ENCODE peak calls at places on chromosomes 6 and 20, in ten cellular contexts. I is sigmoid colon, B is colonic mucosa, J is ascending aorta, G is HL-60, C is neuronal stem cell, K is adrenal gland, H is right cardiac atrium, O is PC-3, L is left lung. R is an unnamed sample. For H3K27me3, the result is how much of the 10 kb centered on the place peaks cover.

GRCh38 chr6:109801794-109802193 is 110.7 kb downstream of the FIG4 start:
- DNase-seq in I (no peak), B (no peak), J (no peak), G (no peak), C (no peak), K (no peak), H (no peak), O (no peak), L (no peak), R (no peak)

GRCh38 chr20:17417221-17417620 is 114.0 kb downstream of the BFSP1 start:
- DNase-seq in I (no peak), B (no peak), J (no peak), G (no peak), C (no peak), K (no peak), H (no peak), O (no peak), L (no peak), R (no peak)

GRCh38 chr6:144898052-144898689 is 613.0 kb downstream of the UTRN start:
- DNase-seq in I (no peak), B (no peak), J (no peak), G (no peak), C (no peak), K (no peak), H (no peak), O (peak), L (no peak), R (no peak)

GRCh38 chr20:18267815-18268214 is 20.5 kb upstream of the ZNF133 start:
- DNase-seq in I (no peak), B (no peak), J (no peak), G (no peak), C (peak), K (no peak), H (no peak), O (no peak), L (no peak), R (no peak)

GRCh38 chr6:22717906-22718305 is 148.5 kb downstream of the HDGFL1 start:
- DNase-seq in I (no peak), B (peak), J (no peak), G (no peak), C (no peak), K (no peak), H (no peak), O (peak), L (no peak), R (no peak)

GRCh38 chr6:155142902-155143609 is 120.8 kb upstream of the CLDN20 start:
- DNase-seq in I (no peak), B (no peak), J (no peak), G (no peak), C (no peak), K (no peak), H (no peak), O (no peak), L (no peak), R (no peak)

GRCh38 chr6:28353981-28354676 is 4.4 kb downstream of the ZKSCAN3 start:
- DNase-seq in I (peak), B (peak), J (no peak), G (no peak), C (no peak), K (peak), H (peak), O (peak), L (peak), R (peak)

GRCh38 chr20:59152559-59153354 is 10.9 kb upstream of the ZNF831 start:
- DNase-seq in I (no peak), B (no peak), J (no peak), G (no peak), C (no peak), K (no peak), H (peak), O (no peak), L (peak), R (no peak)

GRCh38 chr20:32155017-32155965 is 45.8 kb downstream of the TM9SF4 start:
- DNase-seq in I (peak), B (peak), J (peak), G (peak), C (peak), K (peak), H (peak), O (peak), L (peak), R (peak)

GRCh38 chr6:131015630-131016263 is 47.3 kb downstream of the EPB41L2 start:
- DNase-seq in I (no peak), B (no peak), J (no peak), G (no peak), C (no peak), K (peak), H (peak), O (no peak), L (no peak), R (no peak)

GRCh38 chr20:35901678-35902544 is 52.4 kb downstream of the SCAND1 start:
- DNase-seq in I (no peak), B (no peak), J (no peak), G (no peak), C (no peak), K (peak), H (no peak), O (peak), L (no peak), R (no peak)

GRCh38 chr6:158327216-158327615 is 15.0 kb downstream of the TULP4 start:
- DNase-seq in I (no peak), B (no peak), J (no peak), G (no peak), C (no peak), K (no peak), H (no peak), O (no peak), L (no peak), R (no peak)

GRCh38 chr6:83615025-83615999 is 93.6 kb downstream of the SNAP91 start:
- DNase-seq in I (no peak), B (no peak), J (no peak), G (no peak), C (peak), K (no peak), H (no peak), O (peak), L (no peak), R (no peak)

GRCh38 chr20:9514072-9514460 is 324 bp upstream of the LAMP5 start:
- DNase-seq in I (no peak), B (no peak), J (no peak), G (no peak), C (no peak), K (no peak), H (no peak), O (no peak), L (no peak), R (no peak)

GRCh38 chr20:19460386-19460785 is 247.9 kb downstream of the SLC24A3 start:
- DNase-seq in I (peak), B (no peak), J (no peak), G (no peak), C (no peak), K (no peak), H (no peak), O (peak), L (no peak), R (no peak)

GRCh38 chr20:5864873-5865582 is 85.3 kb downstream of the TRMT6 start:
- DNase-seq in I (no peak), B (no peak), J (no peak), G (no peak), C (no peak), K (peak), H (no peak), O (peak), L (no peak), R (no peak)

GRCh38 chr6:160424256-160424655 is 76.1 kb downstream of the SLC22A3 start:
- DNase-seq in I (no peak), B (no peak), J (no peak), G (no peak), C (no peak), K (no peak), H (no peak), O (peak), L (no peak), R (no peak)

GRCh38 chr6:149723771-149724417 is 6.0 kb upstream of the LATS1 start:
- DNase-seq in I (no peak), B (peak), J (no peak), G (peak), C (no peak), K (peak), H (no peak), O (peak), L (no peak), R (no peak)

GRCh38 chr6:51398064-51398740 is 579.5 kb downstream of the TFAP2B start:
- DNase-seq in I (no peak), B (no peak), J (no peak), G (no peak), C (no peak), K (no peak), H (no peak), O (peak), L (peak), R (no peak)

GRCh38 chr6:37399795-37400490 is 33.1 kb upstream of the CMTR1 start:
- DNase-seq in I (no peak), B (no peak), J (no peak), G (no peak), C (no peak), K (no peak), H (no peak), O (no peak), L (no peak), R (no peak)

GRCh38 chr20:3046677-3047462 is 1.0 kb downstream of the MRPS26 start:
- DNase-seq in I (no peak), B (peak), J (no peak), G (no peak), C (no peak), K (no peak), H (peak), O (peak), L (peak), R (no peak)

GRCh38 chr20:54041336-54041735 is 29.1 kb downstream of the BCAS1 start:
- DNase-seq in I (no peak), B (no peak), J (no peak), G (no peak), C (no peak), K (no peak), H (no peak), O (no peak), L (no peak), R (no peak)

GRCh38 chr20:1150968-1151367 is 32.6 kb downstream of the PSMF1 start:
- DNase-seq in I (no peak), B (no peak), J (no peak), G (no peak), C (no peak), K (no peak), H (no peak), O (no peak), L (no peak), R (no peak)

GRCh38 chr6:1436334-1437306 is 47.2 kb downstream of the FOXF2 start:
- DNase-seq in I (no peak), B (peak), J (no peak), G (no peak), C (peak), K (peak), H (no peak), O (peak), L (no peak), R (no peak)

GRCh38 chr20:13677241-13677640 is 38.5 kb upstream of the TASP1 start:
- DNase-seq in I (no peak), B (no peak), J (no peak), G (no peak), C (no peak), K (no peak), H (no peak), O (no peak), L (no peak), R (no peak)

GRCh38 chr6:81937296-81937937 is 184.9 kb upstream of the TENT5A start:
- DNase-seq in I (no peak), B (no peak), J (no peak), G (no peak), C (no peak), K (no peak), H (no peak), O (peak), L (no peak), R (no peak)

GRCh38 chr20:32493356-32493755 is 91.8 kb downstream of the NOL4L start:
- DNase-seq in I (peak), B (no peak), J (no peak), G (no peak), C (no peak), K (no peak), H (no peak), O (no peak), L (no peak), R (peak)

GRCh38 chr6:61809004-61809595 is 476.9 kb downstream of the KHDRBS2 start:
- DNase-seq in I (no peak), B (no peak), J (no peak), G (no peak), C (peak), K (no peak), H (no peak), O (peak), L (no peak), R (no peak)

GRCh38 chr6:34391711-34392496 is 565 bp downstream of the NUDT3 start:
- DNase-seq in I (peak), B (peak), J (peak), G (no peak), C (peak), K (peak), H (peak), O (peak), L (peak), R (peak)

GRCh38 chr20:38645980-38646858 is 44.6 kb downstream of the ARHGAP40 start:
- DNase-seq in I (peak), B (peak), J (peak), G (peak), C (peak), K (peak), H (peak), O (peak), L (peak), R (peak)
- H3K4me3 ChIP-seq in I (no peak), B (no peak), J (no peak), G (peak), C (peak), K (no peak), H (no peak), O (peak), L (no peak), R (peak)

GRCh38 chr6:2796884-2797283 is 31.7 kb downstream of the WRNIP1 start:
- DNase-seq in I (no peak), B (no peak), J (no peak), G (peak), C (no peak), K (peak), H (no peak), O (no peak), L (no peak), R (no peak)

GRCh38 chr6:2798586-2799134 is 33.5 kb downstream of the WRNIP1 start:
- DNase-seq in I (no peak), B (no peak), J (no peak), G (no peak), C (no peak), K (no peak), H (no peak), O (no peak), L (no peak), R (no peak)

GRCh38 chr6:2795960-2796359 is 30.8 kb downstream of the WRNIP1 start:
- DNase-seq in I (no peak), B (no peak), J (no peak), G (peak), C (no peak), K (peak), H (no peak), O (no peak), L (no peak), R (no peak)

GRCh38 chr6:2795162-2795561 is 30.0 kb downstream of the WRNIP1 start:
- DNase-seq in I (no peak), B (no peak), J (no peak), G (no peak), C (no peak), K (no peak), H (no peak), O (no peak), L (no peak), R (no peak)

DNA sequence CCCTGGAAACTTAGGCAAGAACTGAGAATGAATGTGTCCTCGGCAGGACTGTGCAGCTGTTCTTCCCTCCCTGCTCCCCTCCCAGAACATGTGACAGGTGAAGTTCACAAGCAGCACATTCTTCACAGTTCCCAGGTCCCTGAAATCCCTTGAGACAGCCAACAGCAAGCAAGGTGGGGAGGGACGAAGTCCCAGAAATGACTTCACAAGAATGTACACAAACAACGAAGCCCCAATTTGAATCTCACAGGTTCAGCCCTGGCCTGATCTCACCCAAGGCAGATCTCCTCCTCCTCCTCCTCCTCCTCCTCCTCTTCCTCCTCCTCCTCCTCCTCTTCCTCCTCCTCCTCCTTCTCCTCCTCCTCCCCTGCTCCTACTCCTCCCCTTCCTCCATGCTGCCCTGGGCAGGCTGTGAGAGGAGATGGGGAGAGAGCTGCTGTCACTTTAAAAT is 32.4 kb downstream of the WRNIP1 start:
- DNase-seq in I (no peak), B (no peak), J (no peak), G (no peak), C (no peak), K (no peak), H (no peak), O (no peak), L (no peak), R (no peak)
- H3K27ac ChIP-seq in I (no peak), B (no peak), J (no peak), G (peak), C (no peak), K (no peak), H (no peak), O (peak), L (no peak), R (no peak)

DNA sequence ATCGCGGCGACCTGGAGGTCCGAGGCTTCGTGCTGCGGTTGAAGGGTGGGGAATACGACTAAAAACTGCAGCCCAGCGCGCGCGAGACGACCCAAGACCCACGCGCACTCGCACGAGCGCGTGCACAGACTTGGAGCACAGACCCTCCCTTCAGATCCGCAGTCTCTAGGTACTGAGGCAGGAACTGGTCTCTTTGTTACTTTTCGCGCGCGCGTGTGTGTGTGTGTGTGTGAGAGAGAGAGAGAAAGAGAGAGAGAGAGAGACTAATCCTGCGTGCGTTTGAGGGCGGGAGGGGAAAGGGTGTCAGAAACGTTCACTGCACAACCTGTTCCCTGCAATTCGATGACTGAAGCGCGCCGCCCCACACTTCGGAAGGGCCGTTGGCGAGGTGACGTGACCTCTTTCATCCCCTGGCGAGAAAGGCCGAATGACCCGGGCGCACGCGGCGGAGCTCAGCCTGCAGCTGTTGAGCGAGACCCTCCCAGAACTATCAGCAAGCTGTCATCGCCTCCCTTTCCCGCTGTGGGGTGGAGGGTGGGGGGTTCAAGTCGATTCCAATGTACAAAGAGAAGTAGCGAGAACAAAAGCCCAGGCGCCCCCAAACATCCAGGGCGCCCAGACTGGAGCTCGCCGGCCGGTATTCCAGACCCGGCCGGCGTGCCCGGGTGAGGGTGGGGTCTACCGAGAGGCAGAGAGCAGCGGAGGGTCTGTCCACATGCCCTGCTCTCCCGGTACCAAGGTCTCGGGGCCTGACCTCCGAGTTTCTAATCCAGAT is 1.5 kb upstream of the TUBB2B start:
- DNase-seq in I (no peak), B (no peak), J (peak), G (no peak), C (peak), K (no peak), H (peak), O (no peak), L (no peak), R (no peak)
- H3K27me3 ChIP-seq in I (under half), B (half or more), J (under half), G (half or more), C (under half), K (under half), H (under half), O (half or more), L (half or more), R (under half)

DNA sequence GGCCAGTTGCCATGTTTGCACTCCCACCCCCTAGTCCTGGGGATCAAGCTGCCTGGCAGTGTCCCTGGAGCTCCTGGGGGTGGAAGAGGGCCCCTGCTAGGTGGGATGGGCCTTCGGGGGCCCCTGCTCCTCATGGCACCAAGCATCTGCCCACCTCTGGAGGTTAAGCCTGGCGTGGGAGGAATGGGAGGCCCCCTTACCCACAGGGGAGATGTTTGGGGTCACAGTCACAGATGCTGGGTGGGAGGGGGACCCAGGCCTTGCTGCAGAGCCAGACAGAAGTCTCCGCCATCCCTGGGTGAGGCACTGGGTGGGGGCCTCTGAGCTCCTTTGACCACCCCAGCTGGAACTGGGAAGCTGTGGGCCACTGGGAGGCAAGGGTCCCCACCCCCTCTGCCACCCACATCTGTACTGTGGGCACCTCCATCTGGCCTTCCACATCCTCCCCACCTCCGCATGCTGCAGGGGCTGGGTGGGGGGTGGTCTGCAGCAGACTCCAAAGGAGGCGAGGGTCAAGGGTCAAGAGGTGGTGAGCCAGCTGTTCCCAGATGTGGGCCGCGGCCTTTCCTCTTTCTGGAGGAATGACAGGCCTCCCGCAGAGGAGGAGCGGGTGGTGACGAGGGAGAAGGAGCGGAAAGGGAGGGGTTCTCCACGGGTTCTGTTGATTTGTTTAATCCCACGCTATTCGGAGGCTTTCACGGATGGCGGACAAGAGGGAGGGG is 41.5 kb downstream of the YTHDF1 start:
- DNase-seq in I (no peak), B (no peak), J (no peak), G (no peak), C (peak), K (no peak), H (no peak), O (no peak), L (no peak), R (no peak)
- H3K4me3 ChIP-seq in I (no peak), B (no peak), J (no peak), G (no peak), C (peak), K (no peak), H (no peak), O (no peak), L (no peak), R (no peak)

R was measured in psoas muscle.